ENCODE peak calls at places on chromosomes 13 and 19, in five cellular contexts. W is cardiac muscle cell, Y is HCT116, O is fibroblast of lung, K is GM23338. Q is an unnamed sample.

GRCh38 chr13:48562296-48563066 is 29.6 kb upstream of the RCBTB2 start:
- DNase-seq in O (no peak), Y (no peak), K (no peak), W (no peak), Q (no peak)

GRCh38 chr19:10206226-10206873 is 11.6 kb upstream of the DNMT1 start:
- DNase-seq in K (no peak), Y (no peak), O (peak), W (no peak), Q (no peak)

GRCh38 chr13:94251801-94252200 is 227.7 kb downstream of the DCT start:
- DNase-seq in Y (no peak), O (peak), W (no peak), K (no peak), Q (no peak)

GRCh38 chr13:58463841-58464240 is 832.3 kb downstream of the PCDH17 start:
- DNase-seq in W (no peak), O (no peak), K (no peak), Y (no peak), Q (no peak)

GRCh38 chr19:43692882-43693281 is 22.9 kb upstream of the PLAUR start:
- DNase-seq in K (no peak), Y (no peak), W (no peak), O (no peak), Q (no peak)

GRCh38 chr13:85191996-85192395 is 607.2 kb downstream of the SLITRK6 start:
- DNase-seq in W (no peak), Y (no peak), K (no peak), O (no peak), Q (no peak)

GRCh38 chr13:76723551-76724232 is 162.5 kb downstream of the KCTD12 start:
- DNase-seq in Y (no peak), O (peak), W (no peak), K (peak), Q (no peak)

GRCh38 chr19:34974631-34975030 is 10.6 kb upstream of the ZNF792 start:
- DNase-seq in K (no peak), Y (no peak), W (no peak), O (no peak), Q (no peak)

GRCh38 chr19:47549341-47549768 is 23.6 kb downstream of the ZNF541 start:
- DNase-seq in K (no peak), W (no peak), Y (no peak), O (no peak), Q (peak)

GRCh38 chr19:9940778-9941177 is 4.5 kb upstream of the OLFM2 start:
- DNase-seq in O (no peak), Y (no peak), K (no peak), W (no peak), Q (no peak)

GRCh38 chr13:29491248-29491647 is 104.2 kb downstream of the SLC7A1 start:
- DNase-seq in W (no peak), Y (no peak), O (no peak), K (no peak), Q (no peak)

GRCh38 chr13:54029226-54029625 is 1000.6 kb downstream of the OLFM4 start:
- DNase-seq in K (peak), W (no peak), O (no peak), Y (no peak), Q (no peak)

GRCh38 chr19:43148233-43148632 is 38.1 kb downstream of the PSG5 start:
- DNase-seq in O (peak), K (no peak), W (no peak), Y (no peak), Q (no peak)

GRCh38 chr13:48858523-48858922 is 117.2 kb upstream of the FNDC3A start:
- DNase-seq in K (no peak), Y (no peak), W (no peak), O (no peak), Q (no peak)

GRCh38 chr19:28332351-28332750 is 880.6 kb downstream of the UQCRFS1 start:
- DNase-seq in W (no peak), O (no peak), Y (no peak), K (no peak), Q (no peak)

GRCh38 chr13:63184693-63185092 is 1769.0 kb upstream of the PCDH20 start:
- DNase-seq in W (peak), O (peak), Y (peak), K (peak), Q (no peak)

GRCh38 chr13:42176286-42176685 is 95.7 kb upstream of the AKAP11 start:
- DNase-seq in W (no peak), Y (no peak), K (no peak), O (no peak), Q (no peak)

GRCh38 chr19:7417671-7418324 is 69.1 kb downstream of the ARHGEF18 start:
- DNase-seq in O (no peak), Y (no peak), W (no peak), K (peak), Q (no peak)

GRCh38 chr13:44936246-44936645 is 53.0 kb downstream of the NUFIP1 start:
- DNase-seq in O (no peak), W (no peak), Y (no peak), K (no peak), Q (no peak)

GRCh38 chr13:62643007-62643483 is 1227.4 kb upstream of the PCDH20 start:
- DNase-seq in K (no peak), Y (peak), O (peak), W (no peak), Q (no peak)

GRCh38 chr19:1312732-1313694 is 27.3 kb downstream of the EFNA2 start:
- DNase-seq in O (peak), K (no peak), W (no peak), Y (peak), Q (no peak)

GRCh38 chr19:32317045-32317444 is 28.4 kb upstream of the ZNF507 start:
- DNase-seq in W (no peak), K (peak), O (no peak), Y (no peak), Q (no peak)

GRCh38 chr13:37752156-37752555 is 117.4 kb downstream of the TRPC4 start:
- DNase-seq in W (no peak), K (no peak), O (no peak), Y (no peak), Q (no peak)

GRCh38 chr13:97855570-97855970 is 97.9 kb upstream of the IPO5 start:
- DNase-seq in K (peak), W (peak), Y (peak), O (peak), Q (no peak)

GRCh38 chr19:39890755-39891551 is 43.5 kb downstream of the FCGBP start:
- DNase-seq in Y (no peak), O (no peak), W (no peak), K (no peak), Q (peak)

GRCh38 chr13:68185767-68186166 is 955.6 kb upstream of the PCDH9 start:
- DNase-seq in Y (no peak), W (no peak), K (no peak), O (peak), Q (no peak)

GRCh38 chr19:37763488-37763887 is 15.9 kb downstream of the ZNF573 start:
- DNase-seq in Y (no peak), K (no peak), W (no peak), O (no peak), Q (no peak)

GRCh38 chr13:45396548-45397095 is 21.6 kb downstream of the SLC25A30 start:
- DNase-seq in K (no peak), Y (no peak), W (no peak), O (no peak), Q (no peak)

GRCh38 chr13:114066956-114067355 is 65.5 kb downstream of the RASA3 start:
- DNase-seq in O (no peak), W (no peak), Y (no peak), K (no peak), Q (peak)

GRCh38 chr13:110874508-110874960 is 40.3 kb downstream of the ANKRD10 start:
- DNase-seq in Y (peak), K (peak), O (peak), W (peak), Q (peak)

GRCh38 chr13:107205318-107206112 is 637.6 kb upstream of the ARGLU1 start:
- DNase-seq in W (peak), O (peak), Y (no peak), K (peak), Q (peak)

GRCh38 chr19:2016041-2016807 is 710 bp upstream of the BTBD2 start:
- DNase-seq in W (peak), Y (peak), O (peak), K (peak), Q (no peak)

GRCh38 chr19:47241919-47242644 is 11.1 kb upstream of the BBC3 start:
- DNase-seq in K (no peak), W (no peak), Y (no peak), O (peak), Q (no peak)

GRCh38 chr19:10270180-10270615 is 722 bp upstream of the ICAM1 start:
- DNase-seq in W (no peak), Y (no peak), K (peak), O (no peak), Q (peak)

GRCh38 chr19:32652893-32653625 is 21.9 kb downstream of the ANKRD27 start:
- DNase-seq in W (peak), K (no peak), Y (no peak), O (peak), Q (no peak)

GRCh38 chr19:44846455-44847143 is 502 bp downstream of the NECTIN2 start:
- DNase-seq in W (peak), O (peak), Y (no peak), K (peak), Q (peak)

GRCh38 chr13:44093607-44094583 is 214.2 kb downstream of the LACC1 start:
- DNase-seq in W (no peak), O (peak), K (no peak), Y (no peak), Q (no peak)

GRCh38 chr19:41638624-41639023 is 11.8 kb upstream of the CEACAM4 start:
- DNase-seq in Y (no peak), O (no peak), W (no peak), K (no peak), Q (no peak)

GRCh38 chr13:51261610-51262249 is 39.5 kb downstream of the FAM124A start:
- DNase-seq in K (no peak), O (no peak), W (no peak), Y (no peak), Q (no peak)
- H3K27ac ChIP-seq in K (peak), O (no peak), W (no peak), Y (no peak), Q (peak)

GRCh38 chr13:65881561-65882155 is 1348.5 kb downstream of the PCDH9 start:
- DNase-seq in Y (no peak), O (no peak), W (no peak), K (no peak), Q (no peak)

DNA sequence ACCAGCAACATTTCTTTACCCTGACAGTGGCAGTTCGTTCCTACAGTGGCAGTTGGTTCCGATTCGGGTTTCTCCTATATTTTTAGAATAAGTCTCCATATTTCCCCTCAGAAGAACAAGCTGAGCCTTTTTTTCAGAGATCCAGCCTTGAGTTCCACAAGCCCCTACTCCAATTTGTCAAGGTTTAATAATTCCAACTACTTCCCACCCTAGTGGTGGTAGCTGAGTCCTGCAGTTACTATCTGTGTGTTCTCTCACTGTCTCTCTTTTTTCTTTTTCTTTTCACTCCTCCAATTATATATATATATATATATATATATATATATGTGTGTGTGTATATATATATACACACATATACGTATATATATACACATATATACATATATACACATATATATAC is 1347.3 kb downstream of the PCDH9 start:
- DNase-seq in O (no peak), W (no peak), K (peak), Y (no peak), Q (no peak)
- TF ChIP-seq CTCF in O (no peak), W (peak), K (peak), Y (peak), Q (no peak)

GRCh38 chr13:99978781-99979452 is 2.7 kb upstream of the ZIC2 start:
- DNase-seq in K (peak), Y (no peak), O (no peak), W (peak), Q (no peak)

GRCh38 chr13:99979453-99980200 is 2.0 kb upstream of the ZIC2 start:
- DNase-seq in W (peak), Y (no peak), K (peak), O (no peak), Q (no peak)

GRCh38 chr13:99981115-99982020 is at the start of gene ZIC2:
- DNase-seq in K (peak), W (peak), Y (peak), O (no peak), Q (peak)

GRCh38 chr13:99982021-99982740 is 597 bp downstream of the ZIC2 start:
- DNase-seq in Y (no peak), W (peak), K (peak), O (no peak), Q (peak)

DNA sequence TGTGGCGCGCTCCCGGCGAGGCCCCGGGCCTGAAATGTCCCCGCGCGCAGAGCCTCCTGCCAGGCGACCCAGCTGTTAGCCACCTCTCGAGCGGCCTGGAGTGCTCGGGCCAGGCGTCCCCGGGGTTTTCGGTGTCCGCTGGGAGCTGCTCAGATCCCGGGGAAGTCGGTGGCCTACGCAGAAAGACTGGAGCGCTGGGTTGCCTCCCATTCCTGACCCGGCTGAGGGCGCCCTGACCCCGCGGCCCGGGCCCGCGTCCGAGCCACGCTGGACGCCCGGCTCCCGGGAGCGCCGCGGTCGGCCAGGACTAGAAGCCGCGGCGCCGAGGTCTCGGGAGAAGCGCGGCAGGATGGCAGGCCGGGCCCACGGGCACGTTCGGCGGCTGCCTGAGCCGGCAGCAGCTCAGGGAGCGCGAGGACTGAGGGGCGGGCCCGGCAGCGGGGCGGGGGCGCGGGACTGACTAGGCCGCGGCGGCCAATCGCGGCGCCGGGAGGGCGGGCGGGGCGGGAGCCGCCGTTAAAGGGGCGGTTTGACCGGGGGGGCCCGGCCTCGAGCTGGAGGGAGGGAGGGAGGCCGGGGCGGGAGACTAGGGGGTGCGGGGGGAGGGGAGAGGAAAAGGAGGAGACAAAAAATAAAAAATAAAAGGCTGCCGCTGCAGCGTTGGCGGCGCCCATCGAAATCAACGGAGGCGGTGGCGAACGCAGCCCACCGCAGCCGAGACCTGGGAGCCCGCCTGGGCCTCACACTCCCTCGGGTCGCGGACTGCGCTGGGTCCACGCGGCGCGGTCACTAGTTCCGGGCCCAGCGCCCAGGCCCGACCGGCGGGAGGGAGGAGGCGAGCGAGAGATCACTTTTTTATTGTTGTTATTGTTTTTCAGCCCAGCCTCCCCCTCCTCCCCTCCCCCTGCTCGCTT is 1.1 kb upstream of the ZIC2 start:
- DNase-seq in K (peak), W (peak), O (peak), Y (peak), Q (peak)
- H3K27ac ChIP-seq in K (peak), W (no peak), O (no peak), Y (peak), Q (no peak)

DNA sequence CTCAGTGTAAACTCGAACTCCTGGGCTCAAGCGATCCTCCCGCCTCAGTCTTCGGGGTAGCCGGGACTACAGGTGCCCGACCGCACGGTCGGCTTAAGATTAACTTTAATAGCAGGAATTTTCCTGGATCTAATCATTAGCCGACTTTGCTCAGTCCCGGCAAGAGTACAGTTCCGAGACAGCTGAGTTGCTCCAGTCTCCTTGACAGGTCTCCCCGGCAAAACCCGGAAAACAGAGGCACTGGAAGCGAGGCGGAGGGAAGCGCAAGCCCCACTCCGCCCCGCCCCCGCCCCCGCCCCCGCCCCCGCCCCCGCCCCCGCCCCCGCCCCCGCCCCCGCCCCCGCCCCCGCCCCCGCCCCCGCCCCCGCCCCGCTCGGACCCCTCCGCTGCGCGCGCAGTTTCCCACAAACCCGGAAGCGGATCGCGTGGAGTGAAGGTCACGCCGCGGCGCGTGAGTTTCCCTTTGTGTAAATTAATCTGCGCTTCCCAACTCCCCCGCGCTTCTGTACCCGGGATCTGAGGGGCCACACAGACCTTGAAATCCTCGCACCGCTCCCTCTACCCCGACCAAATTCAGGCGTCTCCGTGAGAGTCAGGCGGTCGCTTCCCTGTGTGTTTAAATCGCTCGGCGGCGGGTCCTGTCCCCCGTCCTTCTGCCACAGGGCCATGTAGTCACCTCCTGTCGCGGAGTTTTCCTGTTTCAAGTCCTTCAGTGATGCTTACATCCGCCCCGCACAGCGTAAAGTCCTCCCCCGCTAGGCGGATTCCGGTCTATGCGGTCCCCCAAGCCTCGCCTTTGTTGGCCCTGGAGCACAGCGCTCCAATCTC is at the start of gene ZNF480:
- DNase-seq in W (peak), Y (peak), K (peak), O (peak), Q (peak)
- TF ChIP-seq CTCF in W (peak), Y (no peak), K (no peak), O (peak), Q (no peak)

GRCh38 chr13:40911341-40911740 is 107.8 kb downstream of the ELF1 start:
- DNase-seq in W (no peak), O (no peak), Y (no peak), K (no peak), Q (no peak)

GRCh38 chr13:40916207-40916998 is 102.7 kb downstream of the ELF1 start:
- DNase-seq in W (no peak), K (no peak), O (no peak), Y (no peak), Q (no peak)

GRCh38 chr13:40910324-40911050 is 108.6 kb downstream of the ELF1 start:
- DNase-seq in W (no peak), K (no peak), O (no peak), Y (no peak), Q (no peak)
- H3K27ac ChIP-seq in W (no peak), K (no peak), O (no peak), Y (no peak), Q (no peak)